ENCODE peak calls at places on chromosomes 12 and 14, in ten cellular contexts. N is colonic mucosa; P is cardiac fibroblast; C is stimulated activated CD4-positive, alpha-beta T cell treated with anti-CD3 and anti-CD28 coated beads, Interleukin-1b, Interleukin-23, amount 100 ng/mL, for 1 hour; L is NCI-H524; U is LNCaP clone FGC; I is T-helper 2 cell treated with Interferon-gamma antibody and Interleukin-4, amounts not matched to agents 5 μg/mL and 100 μg/mL, for 36 hours; W is head of caudate nucleus; K is T-helper 1 cell; R is caudate nucleus. T is an unnamed sample.

GRCh38 chr14:99821519-99822165 is 28.4 kb downstream of the EML1 start:
- DNase-seq in N (no peak), P (peak), C (no peak), L (peak), U (no peak), I (no peak), W (peak), K (no peak), R (no peak), T (no peak)

GRCh38 chr12:108856428-108857157 is 790 bp downstream of the SSH1 start:
- DNase-seq in N (peak), P (peak), C (peak), L (peak), U (peak), I (peak), W (peak), K (peak), R (no peak), T (peak)

GRCh38 chr14:64741200-64741599 is 37.0 kb downstream of the PLEKHG3 start:
- DNase-seq in N (no peak), P (no peak), C (no peak), L (no peak), U (no peak), I (no peak), W (no peak), K (no peak), R (no peak), T (no peak)

GRCh38 chr12:53096089-53096741 is 1.3 kb upstream of the IGFBP6 start:
- DNase-seq in N (peak), P (peak), C (no peak), L (no peak), U (no peak), I (no peak), W (no peak), K (no peak), R (no peak), T (peak)

GRCh38 chr12:66279127-66279712 is 23.1 kb upstream of the HELB start:
- DNase-seq in N (no peak), P (peak), C (no peak), L (peak), U (no peak), I (no peak), W (no peak), K (peak), R (no peak), T (peak)

GRCh38 chr14:40004871-40005503 is 572.8 kb upstream of the FBXO33 start:
- DNase-seq in N (no peak), P (no peak), C (no peak), L (peak), U (no peak), I (no peak), W (no peak), K (no peak), R (no peak), T (no peak)

GRCh38 chr14:105476937-105477658 is 2.5 kb downstream of the CRIP2 start:
- DNase-seq in N (no peak), P (no peak), C (no peak), L (no peak), U (no peak), I (no peak), W (no peak), K (no peak), R (no peak), T (no peak)

GRCh38 chr12:76784600-76785051 is 20.7 kb downstream of the ZDHHC17 start:
- DNase-seq in N (no peak), P (peak), C (no peak), L (no peak), U (no peak), I (no peak), W (no peak), K (no peak), R (no peak), T (no peak)

GRCh38 chr14:49550284-49551184 is 35.6 kb downstream of the RPS29 start:
- DNase-seq in N (no peak), P (peak), C (no peak), L (peak), U (no peak), I (no peak), W (no peak), K (no peak), R (no peak), T (no peak)

GRCh38 chr12:90004319-90005074 is 295.9 kb upstream of the ATP2B1 start:
- DNase-seq in N (no peak), P (no peak), C (no peak), L (no peak), U (no peak), I (no peak), W (no peak), K (no peak), R (no peak), T (no peak)

GRCh38 chr12:122327494-122328385 is 61.4 kb upstream of the VPS33A start:
- DNase-seq in N (no peak), P (no peak), C (no peak), L (no peak), U (no peak), I (no peak), W (no peak), K (no peak), R (no peak), T (no peak)

GRCh38 chr14:104429291-104429861 is 150.2 kb upstream of the C14orf180 start:
- DNase-seq in N (no peak), P (no peak), C (no peak), L (peak), U (no peak), I (peak), W (no peak), K (no peak), R (no peak), T (no peak)

GRCh38 chr12:58069268-58069967 is 128.1 kb downstream of the ATP23 start:
- DNase-seq in N (no peak), P (peak), C (no peak), L (no peak), U (no peak), I (no peak), W (no peak), K (no peak), R (no peak), T (peak)

GRCh38 chr12:6181166-6181565 is 19.0 kb upstream of the CD9 start:
- DNase-seq in N (no peak), P (no peak), C (no peak), L (no peak), U (no peak), I (no peak), W (no peak), K (no peak), R (no peak), T (no peak)

GRCh38 chr14:33765251-33765650 is 185.6 kb downstream of the EGLN3 start:
- DNase-seq in N (no peak), P (no peak), C (no peak), L (peak), U (no peak), I (no peak), W (peak), K (no peak), R (no peak), T (no peak)

GRCh38 chr12:130301577-130301976 is 36.1 kb upstream of the PIWIL1 start:
- DNase-seq in N (no peak), P (no peak), C (no peak), L (no peak), U (no peak), I (no peak), W (no peak), K (no peak), R (no peak), T (no peak)

GRCh38 chr12:42854208-42854607 is 264.7 kb upstream of the PRICKLE1 start:
- DNase-seq in N (no peak), P (peak), C (no peak), L (no peak), U (no peak), I (no peak), W (no peak), K (no peak), R (no peak), T (no peak)

GRCh38 chr12:124456652-124457152 is 110.7 kb downstream of the NCOR2 start:
- DNase-seq in N (peak), P (no peak), C (no peak), L (no peak), U (no peak), I (peak), W (no peak), K (peak), R (no peak), T (peak)

GRCh38 chr14:86015916-86016315 is 486.0 kb downstream of the FLRT2 start:
- DNase-seq in N (no peak), P (peak), C (no peak), L (no peak), U (no peak), I (no peak), W (no peak), K (no peak), R (no peak), T (no peak)

GRCh38 chr12:122917508-122918227 is 21.7 kb upstream of the VPS37B start:
- DNase-seq in N (peak), P (peak), C (no peak), L (no peak), U (peak), I (no peak), W (peak), K (no peak), R (no peak), T (peak)

GRCh38 chr14:68941820-68942219 is 37.3 kb downstream of the ACTN1 start:
- DNase-seq in N (no peak), P (peak), C (no peak), L (no peak), U (no peak), I (no peak), W (peak), K (no peak), R (no peak), T (no peak)

GRCh38 chr14:57080691-57081090 is 188.0 kb downstream of the EXOC5 start:
- DNase-seq in N (no peak), P (no peak), C (no peak), L (peak), U (no peak), I (no peak), W (no peak), K (no peak), R (no peak), T (no peak)

GRCh38 chr14:71103662-71104484 is 196.6 kb downstream of the PCNX1 start:
- DNase-seq in N (no peak), P (peak), C (no peak), L (peak), U (peak), I (no peak), W (no peak), K (no peak), R (no peak), T (no peak)

GRCh38 chr14:65321370-65321875 is 91.1 kb upstream of the FUT8 start:
- DNase-seq in N (no peak), P (no peak), C (no peak), L (no peak), U (no peak), I (no peak), W (no peak), K (no peak), R (no peak), T (no peak)

GRCh38 chr12:108610336-108610815 is 12.5 kb upstream of the TMEM119 start:
- DNase-seq in N (no peak), P (no peak), C (no peak), L (no peak), U (no peak), I (no peak), W (no peak), K (no peak), R (no peak), T (no peak)

GRCh38 chr14:105165134-105165704 is 3.4 kb downstream of the JAG2 start:
- DNase-seq in N (peak), P (no peak), C (no peak), L (peak), U (no peak), I (no peak), W (no peak), K (no peak), R (no peak), T (peak)

GRCh38 chr12:94829552-94829951 is 173.9 kb downstream of the NDUFA12 start:
- DNase-seq in N (no peak), P (no peak), C (no peak), L (no peak), U (no peak), I (no peak), W (no peak), K (no peak), R (no peak), T (no peak)

GRCh38 chr12:25894759-25895158 is 63.7 kb upstream of the RASSF8 start:
- DNase-seq in N (no peak), P (no peak), C (no peak), L (peak), U (no peak), I (no peak), W (no peak), K (no peak), R (no peak), T (no peak)

GRCh38 chr14:31880935-31881334 is 196.2 kb upstream of the ARHGAP5 start:
- DNase-seq in N (no peak), P (peak), C (no peak), L (no peak), U (no peak), I (no peak), W (no peak), K (no peak), R (no peak), T (no peak)

GRCh38 chr12:49456280-49456679 is 82.5 kb upstream of the KCNH3 start:
- DNase-seq in N (no peak), P (no peak), C (no peak), L (no peak), U (no peak), I (no peak), W (no peak), K (no peak), R (no peak), T (no peak)

GRCh38 chr12:79555006-79555925 is 135.5 kb downstream of the PAWR start:
- DNase-seq in N (no peak), P (peak), C (no peak), L (peak), U (peak), I (no peak), W (no peak), K (no peak), R (no peak), T (no peak)

GRCh38 chr12:3712209-3712992 is 40.5 kb downstream of the CRACR2A start:
- DNase-seq in N (no peak), P (no peak), C (no peak), L (peak), U (no peak), I (no peak), W (no peak), K (no peak), R (no peak), T (no peak)

GRCh38 chr12:85765443-85765842 is 70.8 kb downstream of the RASSF9 start:
- DNase-seq in N (no peak), P (peak), C (no peak), L (no peak), U (no peak), I (no peak), W (no peak), K (no peak), R (no peak), T (no peak)

GRCh38 chr12:13251496-13251895 is 55.0 kb downstream of the EMP1 start:
- DNase-seq in N (peak), P (no peak), C (no peak), L (no peak), U (no peak), I (no peak), W (no peak), K (no peak), R (no peak), T (peak)

GRCh38 chr12:123750159-123750656 is 11.9 kb upstream of the DNAH10 start:
- DNase-seq in N (no peak), P (no peak), C (no peak), L (no peak), U (no peak), I (no peak), W (no peak), K (no peak), R (no peak), T (no peak)

GRCh38 chr12:67280572-67280971 is 11.4 kb downstream of the CAND1 start:
- DNase-seq in N (no peak), P (no peak), C (no peak), L (no peak), U (no peak), I (no peak), W (no peak), K (no peak), R (no peak), T (no peak)

T was measured in left colon.